ENCODE peak calls at places on chromosomes 1 and 21, in nine cellular contexts. N, X, P, G, J, M, Q, W and C are unnamed samples.
A peak's percentile ranks its signal among the peaks of the same experiment; 100 is the strongest.

GRCh38 chr1:162391790-162392563 is 10.4 kb downstream of the C1orf226 start:
- DNase-seq in N (no peak), X (peak; percentile 30), P (no peak), G (peak; percentile 37), J (no peak), M (no peak), Q (peak; percentile 35), W (peak; percentile 42), C (no peak)

GRCh38 chr1:23039308-23039826 is 20.1 kb downstream of the KDM1A start:
- DNase-seq in N (no peak), X (no peak), P (no peak), G (no peak), J (no peak), M (no peak), Q (no peak), W (no peak), C (no peak)

GRCh38 chr1:96364576-96364975 is 357.0 kb upstream of the PTBP2 start:
- DNase-seq in N (no peak), X (no peak), P (peak; percentile 71), G (no peak), J (no peak), M (no peak), Q (no peak), W (no peak), C (no peak)

GRCh38 chr1:189103956-189104355 is 1373.7 kb downstream of the BRINP3 start:
- DNase-seq in N (no peak), X (no peak), P (peak; percentile 3), G (no peak), J (no peak), M (no peak), Q (no peak), W (no peak), C (no peak)

GRCh38 chr1:6496360-6496704 is 4.9 kb upstream of the PLEKHG5 start:
- DNase-seq in N (no peak), X (no peak), P (no peak), G (no peak), J (no peak), M (peak; percentile 83), Q (no peak), W (no peak), C (no peak)

GRCh38 chr1:9894115-9894514 is 16.0 kb downstream of the CTNNBIP1 start:
- DNase-seq in N (no peak), X (no peak), P (no peak), G (no peak), J (no peak), M (no peak), Q (no peak), W (no peak), C (no peak)

GRCh38 chr1:203676455-203676854 is 49.8 kb downstream of the ATP2B4 start:
- DNase-seq in N (no peak), X (no peak), P (no peak), G (no peak), J (no peak), M (no peak), Q (no peak), W (no peak), C (no peak)

GRCh38 chr1:224149733-224150132 is 33.3 kb upstream of the DEGS1 start:
- DNase-seq in N (no peak), X (no peak), P (no peak), G (no peak), J (no peak), M (no peak), Q (no peak), W (no peak), C (no peak)

GRCh38 chr1:162926906-162927305 is 65.9 kb upstream of the CCDC190 start:
- DNase-seq in N (no peak), X (no peak), P (no peak), G (no peak), J (no peak), M (no peak), Q (no peak), W (no peak), C (no peak)

GRCh38 chr1:234781241-234782056 is 171.5 kb upstream of the IRF2BP2 start:
- DNase-seq in N (no peak), X (no peak), P (no peak), G (peak; percentile 29), J (no peak), M (no peak), Q (no peak), W (peak; percentile 27), C (no peak)

GRCh38 chr1:44822981-44823451 is 14.7 kb downstream of the BTBD19 start:
- DNase-seq in N (no peak), X (no peak), P (no peak), G (no peak), J (no peak), M (peak; percentile 83), Q (no peak), W (no peak), C (no peak)

GRCh38 chr1:68198752-68199151 is 33.6 kb downstream of the WLS start:
- DNase-seq in N (no peak), X (no peak), P (no peak), G (no peak), J (no peak), M (no peak), Q (no peak), W (no peak), C (no peak)

GRCh38 chr1:26165126-26165892 is 3.5 kb downstream of the C1orf232 start:
- DNase-seq in N (no peak), X (no peak), P (no peak), G (no peak), J (no peak), M (no peak), Q (no peak), W (peak; percentile 20), C (no peak)

GRCh38 chr1:201585099-201585498 is 46.2 kb downstream of the NAV1 start:
- DNase-seq in N (no peak), X (no peak), P (no peak), G (no peak), J (no peak), M (no peak), Q (no peak), W (no peak), C (no peak)

GRCh38 chr1:20361805-20362381 is 71.2 kb downstream of the VWA5B1 start:
- DNase-seq in N (peak; percentile 81), X (peak; percentile 14), P (peak; percentile 13), G (peak; percentile 27), J (no peak), M (no peak), Q (no peak), W (peak; percentile 18), C (peak; percentile 88)

GRCh38 chr1:46315669-46316403 is 12.3 kb downstream of the UQCRH start:
- DNase-seq in N (no peak), X (no peak), P (peak; percentile 34), G (no peak), J (no peak), M (no peak), Q (no peak), W (no peak), C (no peak)

GRCh38 chr21:44869860-44870747 is 3.4 kb downstream of the PTTG1IP start:
- DNase-seq in N (no peak), X (no peak), P (peak; percentile 87), G (no peak), J (no peak), M (no peak), Q (no peak), W (no peak), C (peak; percentile 64)

GRCh38 chr1:35298464-35298863 is 30.0 kb downstream of the ZMYM4 start:
- DNase-seq in N (no peak), X (peak; percentile 35), P (no peak), G (peak; percentile 46), J (no peak), M (no peak), Q (peak; percentile 27), W (no peak), C (no peak)